ENCODE peak calls at places on chromosomes 12 and 14, in seven cellular contexts. K is H1, T is GM12878, M is HepG2, H is GM12892, Q is SK-N-SH, X is K562. N is an unnamed sample.

GRCh38 chr12:113056631-113057488 is at the start of gene DTX1:
- DNase-seq in Q (peak), T (no peak), H (no peak), M (no peak), K (no peak), X (no peak), N (no peak)

GRCh38 chr14:32932302-32932920 is 6.3 kb upstream of the NPAS3 start:
- DNase-seq in H (no peak), X (no peak), Q (no peak), K (peak), T (no peak), M (no peak), N (no peak)

GRCh38 chr14:105299654-105300541 is 903 bp downstream of the BRF1 start:
- DNase-seq in Q (peak), H (no peak), K (no peak), T (no peak), M (no peak), X (no peak), N (no peak)

GRCh38 chr14:67423424-67423823 is 11.5 kb upstream of the PLEK2 start:
- DNase-seq in H (no peak), K (no peak), X (no peak), Q (no peak), M (no peak), T (no peak), N (no peak)

GRCh38 chr12:50740307-50740706 is 23.6 kb upstream of the ATF1 start:
- DNase-seq in K (no peak), Q (no peak), H (no peak), T (no peak), X (no peak), M (no peak), N (no peak)

GRCh38 chr12:66013224-66013623 is 117.3 kb downstream of the LLPH start:
- DNase-seq in T (no peak), M (no peak), Q (no peak), H (no peak), K (no peak), X (no peak), N (no peak)

GRCh38 chr14:68487805-68488590 is 304.9 kb downstream of the ZFP36L1 start:
- DNase-seq in M (no peak), K (no peak), H (no peak), Q (no peak), X (peak), T (no peak), N (no peak)

GRCh38 chr12:118359541-118359915 is 13.2 kb downstream of the TAOK3 start:
- DNase-seq in Q (no peak), X (peak), M (no peak), H (no peak), T (no peak), K (no peak), N (no peak)

GRCh38 chr12:30587782-30588181 is 107.9 kb downstream of the IPO8 start:
- DNase-seq in Q (no peak), K (no peak), H (no peak), M (no peak), T (no peak), X (no peak), N (no peak)

GRCh38 chr14:50718949-50719348 is 50.8 kb upstream of the SAV1 start:
- DNase-seq in X (no peak), K (no peak), M (peak), Q (no peak), T (no peak), H (no peak), N (no peak)

GRCh38 chr12:31362759-31363415 is 36.9 kb upstream of the SINHCAF start:
- DNase-seq in T (peak), H (peak), K (peak), X (peak), M (peak), Q (no peak), N (peak)

GRCh38 chr14:104373055-104373854 is 206.3 kb upstream of the C14orf180 start:
- DNase-seq in X (no peak), M (no peak), K (no peak), H (no peak), Q (no peak), T (no peak), N (no peak)

GRCh38 chr12:73308079-73308478 is 1035.9 kb downstream of the TRHDE start:
- DNase-seq in H (no peak), M (no peak), X (no peak), Q (no peak), T (no peak), K (no peak), N (no peak)

GRCh38 chr14:102264775-102265174 is 40.2 kb downstream of the MOK start:
- DNase-seq in M (no peak), T (no peak), K (no peak), H (no peak), Q (no peak), X (peak), N (no peak)

GRCh38 chr12:77152623-77153193 is 87.3 kb upstream of the E2F7 start:
- DNase-seq in T (no peak), X (no peak), H (no peak), K (no peak), Q (no peak), M (peak), N (no peak)
- TF ChIP-seq TAF1 in T (no peak), X (no peak), H (no peak), K (no peak), Q (no peak), M (no peak), N (no peak)

GRCh38 chr14:45185110-45185814 is 49.5 kb downstream of the FANCM start:
- DNase-seq in T (no peak), H (no peak), K (no peak), M (no peak), Q (no peak), X (no peak), N (no peak)
- TF ChIP-seq TAF1 in T (no peak), H (no peak), K (no peak), M (no peak), Q (no peak), X (no peak), N (no peak)

GRCh38 chr14:35404496-35405303 is at the start of gene NFKBIA:
- DNase-seq in M (peak), Q (peak), H (peak), K (peak), T (peak), X (peak), N (peak)
- TF ChIP-seq TAF1 in M (peak), Q (peak), H (peak), K (peak), T (peak), X (peak), N (peak)

GRCh38 chr12:15584366-15585041 is 204.7 kb downstream of the EPS8 start:
- DNase-seq in T (no peak), Q (peak), K (no peak), X (peak), M (peak), H (no peak), N (no peak)
- TF ChIP-seq TAF1 in T (no peak), Q (no peak), K (no peak), X (no peak), M (no peak), H (no peak), N (no peak)

DNA sequence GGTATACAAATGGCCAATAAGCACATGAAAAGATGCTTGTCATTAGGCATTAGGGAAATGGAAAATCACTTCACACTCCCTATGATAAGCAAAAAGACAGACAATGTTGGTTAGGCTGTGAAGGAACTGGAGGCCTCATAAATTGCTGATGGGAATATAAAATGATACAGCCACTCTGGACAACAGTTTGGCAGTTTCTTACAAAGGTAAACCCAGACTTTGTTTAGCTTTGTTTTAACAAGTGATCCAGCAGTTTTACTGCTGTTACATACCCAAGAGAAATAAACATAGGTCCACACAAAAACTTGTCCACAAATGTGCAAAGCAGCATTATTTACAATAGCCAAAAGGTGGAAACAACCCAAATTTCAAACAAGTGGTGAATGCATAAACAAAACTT is 5.4 kb downstream of the RPS6KA5 start:
- DNase-seq in H (no peak), K (no peak), Q (no peak), M (no peak), T (no peak), X (no peak), N (no peak)
- TF ChIP-seq TAF1 in H (no peak), K (no peak), Q (no peak), M (no peak), T (no peak), X (no peak), N (no peak)

GRCh38 chr14:75711796-75712211 is 50.8 kb downstream of the TTLL5 start:
- DNase-seq in K (peak), M (peak), Q (no peak), H (no peak), X (peak), T (peak), N (no peak)
- TF ChIP-seq TAF1 in K (peak), M (no peak), Q (peak), H (no peak), X (no peak), T (no peak), N (no peak)

GRCh38 chr14:24506443-24506842 is 1.6 kb downstream of the CMA1 start:
- DNase-seq in H (no peak), K (no peak), Q (no peak), M (no peak), X (no peak), T (no peak), N (no peak)

GRCh38 chr14:24513009-24513408 is 4.9 kb upstream of the CMA1 start:
- DNase-seq in H (no peak), M (no peak), X (peak), K (peak), Q (no peak), T (no peak), N (no peak)

GRCh38 chr14:24504425-24504824 is 3.6 kb downstream of the CMA1 start:
- DNase-seq in M (no peak), K (no peak), Q (no peak), H (no peak), T (no peak), X (no peak), N (no peak)

GRCh38 chr14:24508155-24508554 is at the start of gene CMA1:
- DNase-seq in M (no peak), X (no peak), T (no peak), H (no peak), Q (no peak), K (no peak), N (no peak)
- TF ChIP-seq TAF1 in M (no peak), X (no peak), T (no peak), H (no peak), Q (no peak), K (no peak), N (no peak)

GRCh38 chr12:117189725-117190209 is 503 bp downstream of the FBXO21 start:
- DNase-seq in X (peak), M (peak), K (peak), H (no peak), T (no peak), Q (peak), N (peak)
- TF ChIP-seq TAF1 in X (no peak), M (no peak), K (no peak), H (no peak), T (no peak), Q (no peak), N (no peak)

DNA sequence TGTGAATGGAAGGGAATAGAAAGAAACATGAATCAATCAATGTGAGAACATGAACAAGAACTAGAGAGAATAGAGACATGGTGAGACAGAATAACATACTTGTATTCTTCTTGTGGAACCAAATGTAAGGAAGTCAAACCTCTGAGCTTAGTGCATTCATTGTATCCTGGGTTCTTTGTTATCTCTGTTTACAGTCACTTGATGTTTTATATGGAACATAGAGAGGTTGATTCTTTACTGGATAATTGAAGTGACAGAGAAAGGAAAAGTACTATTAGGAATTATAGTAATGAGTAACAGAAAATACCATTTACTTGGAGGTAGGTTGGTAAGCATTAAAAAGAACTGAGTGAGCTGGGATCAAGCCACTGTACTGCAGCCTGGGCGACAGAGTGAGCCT is 2.5 kb upstream of the WNK1 start:
- DNase-seq in Q (no peak), M (no peak), X (peak), K (no peak), T (no peak), H (no peak), N (no peak)
- TF ChIP-seq TAF1 in Q (no peak), M (no peak), X (no peak), K (no peak), T (no peak), H (no peak), N (no peak)

N was measured in GM12891.